ENCODE peak calls at places on chromosomes 11 and 22, in four cellular contexts. H, V, L and G are unnamed samples.
A peak's percentile ranks its signal among the peaks of the same experiment; 100 is the strongest.

GRCh38 chr11:93604276-93604675 is 57.2 kb upstream of the CEP295 start:
- DNase-seq in H (no peak), L (no peak), V (no peak), G (no peak)

GRCh38 chr11:1310772-1311468 is 1.5 kb upstream of the TOLLIP start:
- DNase-seq in V (no peak), H (no peak), L (peak; percentile 22), G (no peak)

GRCh38 chr11:128891912-128892398 is 799 bp downstream of the KCNJ5 start:
- DNase-seq in L (no peak), V (no peak), H (no peak), G (no peak)

GRCh38 chr11:59849129-59849528 is 3.8 kb upstream of the CBLIF start:
- DNase-seq in V (no peak), H (no peak), L (no peak), G (no peak)

GRCh38 chr11:8006349-8006977 is 19.3 kb downstream of the EIF3F start:
- DNase-seq in H (peak; percentile 53), V (no peak), L (no peak), G (peak; percentile 22)

GRCh38 chr11:66727883-66728759 is 895 bp downstream of the SPTBN2 start:
- DNase-seq in V (peak; percentile 71), L (no peak), H (no peak), G (no peak)

GRCh38 chr22:17172172-17172833 is 13.2 kb upstream of the HDHD5 start:
- DNase-seq in H (peak; percentile 11), V (peak; percentile 72), L (peak; percentile 55), G (no peak)

GRCh38 chr11:64000026-64000739 is 13.9 kb downstream of the OTUB1 start:
- DNase-seq in V (peak; percentile 85), H (peak; percentile 35), L (peak; percentile 77), G (peak; percentile 28)

GRCh38 chr11:9214765-9215164 is 50.4 kb downstream of the DENND5A start:
- DNase-seq in V (no peak), L (no peak), H (no peak), G (no peak)

DNA sequence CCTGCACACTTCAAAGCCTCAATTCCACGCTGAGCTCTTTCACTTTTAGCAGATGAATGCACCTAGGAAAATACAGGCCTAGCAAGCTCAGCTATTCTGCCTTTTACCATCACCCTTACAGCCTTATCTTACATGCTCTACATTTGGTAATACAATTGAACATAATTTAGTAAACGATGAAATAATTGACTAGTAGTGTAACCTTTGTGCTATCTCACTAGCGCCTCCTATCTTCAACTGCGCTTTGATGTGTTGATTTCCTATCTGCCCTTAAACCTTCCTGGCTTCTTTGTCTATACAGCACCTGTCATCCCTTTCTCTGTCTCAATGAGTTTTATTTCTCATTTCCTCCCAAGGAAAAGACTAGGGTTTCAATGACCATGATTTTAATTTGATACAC is 149.7 kb downstream of the LRRC4C start:
- DNase-seq in L (no peak), H (no peak), V (no peak), G (no peak)
- H3K27ac ChIP-seq in L (no peak overlapping the region), H (no peak overlapping the region), V (no peak overlapping the region), G (no peak overlapping the region)

DNA sequence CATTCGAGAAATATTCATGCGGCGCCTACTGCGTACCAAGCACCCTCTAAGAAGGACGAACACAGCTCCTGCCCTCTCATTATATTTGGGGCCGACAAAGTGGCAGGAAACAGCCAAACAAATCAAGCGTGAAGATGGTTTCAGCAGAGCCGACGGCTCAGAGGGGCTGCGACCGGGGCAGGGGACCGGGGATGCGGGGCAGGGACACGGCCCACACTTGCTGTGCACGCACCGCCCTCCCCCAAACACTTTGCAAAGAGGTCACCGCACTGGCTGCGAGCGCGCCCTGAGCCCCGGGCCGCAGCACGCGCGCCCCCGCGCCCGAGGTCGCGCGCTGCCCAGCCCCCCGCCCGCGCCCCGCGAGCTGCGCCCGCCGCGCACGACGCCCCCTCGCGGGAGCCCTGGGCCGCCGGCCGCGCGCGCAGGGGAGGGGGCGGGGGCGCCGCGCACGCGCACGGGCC is 255 bp upstream of the SYNGR1 start:
- DNase-seq in V (peak; percentile 80), L (peak; percentile 53), H (no peak), G (peak; percentile 53)
- H3K27ac ChIP-seq in V (peak overlapping the region; percentile 69), L (no peak overlapping the region), H (no peak overlapping the region), G (peak overlapping the region; percentile 83)

GRCh38 chr11:71448257-71449161 is at the start of gene DHCR7:
- DNase-seq in V (peak; percentile 98), L (peak; percentile 96), H (peak; percentile 92), G (peak; percentile 92)

GRCh38 chr11:71444811-71445210 is 3.4 kb downstream of the DHCR7 start:
- DNase-seq in L (no peak), H (no peak), V (no peak), G (no peak)

GRCh38 chr11:71446150-71446549 is 2.0 kb downstream of the DHCR7 start:
- DNase-seq in H (no peak), L (no peak), V (no peak), G (no peak)

GRCh38 chr11:71447791-71448256 is 369 bp downstream of the DHCR7 start:
- DNase-seq in H (peak; percentile 26), L (no peak), V (peak; percentile 78), G (no peak)

DNA sequence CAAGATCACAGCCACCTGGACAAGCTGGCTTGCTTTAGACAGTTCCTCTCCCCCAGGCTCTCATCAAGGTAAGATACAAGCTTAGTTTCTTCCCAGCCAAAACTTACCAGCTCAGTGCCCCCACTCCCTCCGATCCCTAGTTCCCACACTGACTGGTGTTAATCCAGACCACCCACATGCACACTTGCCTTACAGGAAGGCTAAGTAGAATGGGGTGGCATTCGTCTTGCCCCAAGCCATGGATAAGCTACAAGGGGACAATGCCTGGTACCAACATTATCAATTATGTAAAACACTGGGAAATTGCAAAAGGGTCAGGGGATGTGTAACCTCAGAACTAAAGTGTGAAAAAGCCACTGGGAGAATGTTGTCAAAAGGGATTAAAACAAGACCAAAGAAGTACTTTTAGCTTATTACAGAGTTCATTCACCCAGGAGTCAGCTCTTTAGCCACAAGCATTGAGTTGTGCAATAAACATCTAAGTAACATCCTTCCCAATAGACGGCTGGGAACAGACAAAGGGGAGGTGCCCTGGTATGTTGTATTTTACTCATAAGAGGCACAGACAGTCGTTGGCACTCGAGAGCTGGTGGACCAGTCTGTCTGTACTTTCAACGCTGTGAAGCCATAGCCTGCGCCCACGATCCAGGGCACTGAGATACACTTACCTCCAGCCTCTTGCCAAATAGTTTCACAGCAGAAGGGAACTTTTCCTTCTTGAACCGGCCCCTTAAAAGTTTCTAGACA is 1.1 kb downstream of the DHCR7 start:
- DNase-seq in L (no peak), V (peak; percentile 53), H (peak; percentile 83), G (no peak)
- H3K27ac ChIP-seq in L (no peak overlapping the region), V (no peak overlapping the region), H (peak overlapping the region; percentile 0), G (peak overlapping the region; percentile 52)

DNA sequence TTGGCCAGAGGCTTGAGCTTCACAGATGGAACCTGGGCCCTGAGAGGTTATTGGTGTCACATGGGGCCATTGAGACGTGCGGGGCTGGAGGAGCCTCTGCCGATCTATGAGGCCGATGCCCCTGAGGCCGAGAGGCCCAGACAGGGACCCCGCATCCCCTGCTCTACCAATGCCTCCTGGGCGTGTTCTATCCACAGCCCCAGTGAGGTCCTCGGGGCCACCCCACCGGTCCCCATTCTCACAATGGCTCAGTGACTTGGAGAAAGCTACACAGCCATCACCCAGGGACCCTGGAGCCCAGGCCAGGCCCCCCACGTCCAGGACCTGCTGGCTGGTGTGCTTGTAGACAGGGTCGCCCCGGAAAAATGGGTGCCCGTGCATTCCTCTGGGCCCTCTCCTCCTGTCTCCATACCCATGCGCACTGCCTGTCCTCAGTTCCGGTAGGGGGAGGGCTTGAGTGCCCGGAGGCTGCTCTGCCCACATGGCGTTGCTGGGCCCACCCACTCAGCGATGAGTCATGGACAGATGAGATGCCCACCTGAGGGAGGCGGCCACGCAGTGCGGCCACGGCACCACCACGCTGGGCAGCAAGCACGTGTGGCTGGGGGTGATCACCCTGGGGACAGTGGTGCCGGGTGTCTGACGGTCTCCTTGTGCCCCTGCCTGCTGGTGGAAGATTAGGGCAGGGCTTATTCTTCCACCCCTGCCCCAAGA is 1224.7 kb downstream of the BRD1 start:
- DNase-seq in H (no peak), L (no peak), V (no peak), G (no peak)
- H3K27ac ChIP-seq in H (no peak overlapping the region), L (no peak overlapping the region), V (no peak overlapping the region), G (peak overlapping the region; percentile 13)

DNA sequence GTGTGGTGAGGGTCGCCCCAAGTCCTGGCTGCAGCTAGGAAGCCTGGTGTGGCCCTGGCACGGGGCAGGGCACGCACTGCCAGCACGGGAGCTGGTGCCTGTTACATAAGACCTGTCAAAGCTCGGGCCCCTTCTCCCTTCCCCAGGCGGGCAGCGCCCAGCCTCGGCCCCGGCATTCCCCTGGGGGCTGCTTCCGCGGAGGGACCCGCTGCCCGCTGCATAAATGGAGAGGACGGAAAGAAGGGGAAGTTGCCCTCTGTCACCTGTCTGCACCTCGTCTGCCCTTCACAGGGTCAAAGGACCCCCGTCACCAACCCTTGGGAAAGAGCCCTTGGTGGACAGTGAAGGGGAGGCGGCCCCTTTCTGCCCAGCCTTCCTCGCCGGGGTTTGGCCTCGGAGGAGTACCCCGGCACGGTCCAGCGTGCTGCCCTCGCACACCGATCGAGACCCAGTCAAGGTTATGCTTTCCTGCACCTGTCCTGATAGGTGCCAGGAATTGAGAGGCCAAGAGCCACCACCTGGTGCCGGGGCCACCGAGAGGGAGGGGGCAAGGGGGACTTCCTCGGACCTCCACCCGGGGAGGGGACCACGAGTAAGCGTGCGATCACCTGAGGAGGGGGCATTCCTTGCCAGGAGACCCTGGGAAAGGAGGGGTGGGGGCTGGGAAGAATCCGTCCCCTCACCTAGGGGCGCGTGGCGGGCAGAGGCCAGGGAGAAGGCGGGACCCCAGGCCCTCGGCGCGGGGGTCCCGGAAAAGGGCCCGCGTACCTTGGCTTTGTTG is 16.8 kb upstream of the MFRP start:
- DNase-seq in L (no peak), V (peak; percentile 69), H (no peak), G (no peak)
- H3K27ac ChIP-seq in L (peak overlapping the region; percentile 80), V (peak overlapping the region; percentile 79), H (no peak overlapping the region), G (peak overlapping the region; percentile 96)

DNA sequence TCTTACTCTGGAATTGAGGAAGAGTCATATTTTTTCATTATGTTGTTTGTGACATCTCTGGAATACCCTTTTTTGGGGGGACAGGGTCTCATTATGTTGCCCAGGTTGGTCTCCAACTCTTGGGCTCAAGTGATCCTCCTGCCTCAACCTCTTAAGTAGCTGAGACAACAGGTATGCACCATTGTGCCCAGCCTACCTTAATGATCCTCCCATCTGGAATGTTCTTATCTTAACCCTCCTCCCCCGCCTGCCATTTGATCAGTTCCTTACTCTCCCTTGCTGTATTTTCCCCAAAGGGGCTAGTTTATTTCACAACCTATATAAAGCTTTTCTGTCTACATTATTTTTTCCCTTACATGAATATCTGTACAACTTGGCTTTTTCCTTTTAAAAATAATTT is 594.7 kb downstream of the METTL15 start:
- DNase-seq in H (no peak), L (no peak), V (no peak), G (no peak)
- H3K27ac ChIP-seq in H (no peak overlapping the region), L (no peak overlapping the region), V (no peak overlapping the region), G (no peak overlapping the region)